ENCODE peak calls at places on chromosomes 2 and 18, in five cellular contexts. D is H1, S is transverse colon, Z is Panc1, W is WERI-Rb-1. R is an unnamed sample.

GRCh38 chr2:187519419-187520120 is 34.7 kb downstream of the TFPI start:
- DNase-seq in D (peak), S (no peak), Z (no peak), W (no peak), R (no peak)

GRCh38 chr18:65260030-65260429 is 490.8 kb upstream of the CDH7 start:
- DNase-seq in D (no peak), S (no peak), Z (no peak), W (no peak), R (no peak)

GRCh38 chr2:216873573-216873972 is 13.7 kb upstream of the TNP1 start:
- DNase-seq in D (no peak), S (no peak), Z (no peak), W (no peak), R (no peak)

GRCh38 chr2:217709496-217710217 is 293.1 kb downstream of the TNS1 start:
- DNase-seq in D (no peak), S (no peak), Z (no peak), W (no peak), R (no peak)

GRCh38 chr2:231917280-231918088 is 8.7 kb downstream of the NPPC start:
- DNase-seq in D (no peak), S (no peak), Z (no peak), W (no peak), R (no peak)

GRCh38 chr2:77270433-77270832 is 251.7 kb downstream of the LRRTM4 start:
- DNase-seq in D (no peak), S (no peak), Z (no peak), W (no peak), R (no peak)

GRCh38 chr2:125698280-125698679 is 957.7 kb upstream of the GYPC start:
- DNase-seq in D (no peak), S (no peak), Z (no peak), W (no peak), R (no peak)

GRCh38 chr2:143128681-143129580 is at the start of gene ARHGAP15:
- DNase-seq in D (no peak), S (peak), Z (no peak), W (no peak), R (no peak)

GRCh38 chr18:78739843-78740677 is 239.6 kb upstream of the SALL3 start:
- DNase-seq in D (no peak), S (no peak), Z (no peak), W (peak), R (no peak)

GRCh38 chr2:31762085-31762484 is 181.3 kb upstream of the SRD5A2 start:
- DNase-seq in D (no peak), S (no peak), Z (no peak), W (no peak), R (no peak)

GRCh38 chr2:218959141-218959731 is at the start of gene CDK5R2:
- DNase-seq in D (peak), S (peak), Z (peak), W (peak), R (no peak)

GRCh38 chr18:45156941-45157340 is 458.3 kb upstream of the SLC14A2 start:
- DNase-seq in D (no peak), S (no peak), Z (no peak), W (no peak), R (no peak)

GRCh38 chr2:46167406-46167805 is 129.8 kb upstream of the EPAS1 start:
- DNase-seq in D (no peak), S (no peak), Z (no peak), W (no peak), R (no peak)

GRCh38 chr2:75466708-75467311 is 93.9 kb downstream of the EVA1A start:
- DNase-seq in D (peak), S (peak), Z (no peak), W (peak), R (no peak)

GRCh38 chr2:20452551-20452950 is 5.7 kb downstream of the RHOB start:
- DNase-seq in D (no peak), S (no peak), Z (no peak), W (peak), R (no peak)

GRCh38 chr2:168180914-168181313 is 66.5 kb downstream of the STK39 start:
- DNase-seq in D (no peak), S (no peak), Z (no peak), W (no peak), R (no peak)

GRCh38 chr2:187549951-187550555 is 4.2 kb downstream of the TFPI start:
- DNase-seq in D (no peak), S (no peak), Z (no peak), W (no peak), R (no peak)

GRCh38 chr2:26203091-26203490 is 30.2 kb downstream of the GAREM2 start:
- DNase-seq in D (peak), S (no peak), Z (no peak), W (no peak), R (no peak)
- H3K4me3 ChIP-seq in D (no peak), S (no peak), Z (no peak), W (no peak), R (no peak)

DNA sequence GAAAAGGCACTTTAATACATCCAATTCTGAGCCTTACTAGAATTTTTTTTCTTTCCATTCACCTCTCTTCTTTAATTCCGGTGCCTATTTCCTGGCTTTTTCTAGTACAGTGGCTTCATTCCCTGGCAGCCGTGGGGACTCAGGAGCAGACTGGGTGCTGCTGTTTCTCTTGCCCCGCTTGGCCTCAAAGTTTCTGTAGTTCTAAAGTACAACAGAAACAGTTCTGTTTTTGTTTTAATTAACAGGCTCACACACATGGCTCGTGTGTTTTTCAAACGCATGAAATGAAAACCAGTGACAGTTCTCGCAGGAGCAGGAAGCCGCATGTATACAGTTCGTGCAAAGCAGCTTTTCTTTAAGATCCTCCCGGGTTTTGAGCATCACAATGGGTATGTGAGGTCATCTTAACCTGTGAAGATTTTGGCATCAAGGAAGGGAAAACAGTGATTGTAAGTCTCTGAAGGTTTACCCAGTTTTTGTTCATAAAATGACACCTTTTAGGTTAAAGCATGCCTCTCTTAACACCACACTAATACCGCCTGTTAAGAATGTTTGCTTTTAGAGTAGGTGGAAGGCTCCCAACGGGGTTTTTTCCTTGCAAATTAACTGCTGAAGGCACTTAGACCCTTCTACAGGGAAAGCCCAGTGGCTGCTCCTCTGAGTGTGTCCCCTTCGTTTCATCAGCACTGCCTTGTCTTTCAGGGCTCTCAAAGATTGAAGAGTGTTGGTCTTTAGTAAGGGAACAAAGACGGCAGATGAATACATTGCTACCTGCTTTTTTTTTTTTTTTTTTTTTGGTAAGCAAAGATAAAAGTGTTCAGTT is 5.8 kb downstream of the FZD7 start:
- DNase-seq in D (no peak), S (no peak), Z (no peak), W (no peak), R (no peak)
- H3K4me3 ChIP-seq in D (peak), S (no peak), Z (peak), W (no peak), R (no peak)

GRCh38 chr2:44930274-44930826 is 11.2 kb upstream of the SIX3 start:
- DNase-seq in D (peak), S (no peak), Z (no peak), W (no peak), R (no peak)

GRCh38 chr2:44929680-44930273 is 11.7 kb upstream of the SIX3 start:
- DNase-seq in D (peak), S (no peak), Z (no peak), W (no peak), R (no peak)

GRCh38 chr2:44927979-44928659 is 13.4 kb upstream of the SIX3 start:
- DNase-seq in D (peak), S (no peak), Z (no peak), W (no peak), R (no peak)

GRCh38 chr2:44926957-44927356 is 14.5 kb upstream of the SIX3 start:
- DNase-seq in D (no peak), S (no peak), Z (no peak), W (no peak), R (no peak)

GRCh38 chr2:44928660-44929471 is 12.6 kb upstream of the SIX3 start:
- DNase-seq in D (peak), S (no peak), Z (no peak), W (no peak), R (no peak)
- H3K4me3 ChIP-seq in D (peak), S (no peak), Z (no peak), W (no peak), R (no peak)

GRCh38 chr2:61144697-61145268 is 17.2 kb upstream of the C2orf74 start:
- DNase-seq in D (peak), S (peak), Z (peak), W (peak), R (peak)
- H3K4me3 ChIP-seq in D (peak), S (peak), Z (peak), W (peak), R (peak)

GRCh38 chr2:68362749-68363148 is 2.3 kb upstream of the PLEK start:
- DNase-seq in D (no peak), S (no peak), Z (no peak), W (no peak), R (no peak)
- H3K4me3 ChIP-seq in D (no peak), S (no peak), Z (no peak), W (no peak), R (no peak)

GRCh38 chr2:94997981-94998920 is 27.3 kb upstream of the MAL start:
- DNase-seq in D (no peak), S (no peak), Z (no peak), W (no peak), R (no peak)
- H3K4me3 ChIP-seq in D (peak), S (no peak), Z (no peak), W (no peak), R (peak)

GRCh38 chr18:9565407-9565806 is 49.0 kb downstream of the PPP4R1 start:
- DNase-seq in D (no peak), S (no peak), Z (no peak), W (no peak), R (no peak)

GRCh38 chr18:9561774-9562173 is 52.6 kb downstream of the PPP4R1 start:
- DNase-seq in D (no peak), S (no peak), Z (no peak), W (no peak), R (no peak)

GRCh38 chr18:9562584-9562983 is 51.8 kb downstream of the PPP4R1 start:
- DNase-seq in D (no peak), S (no peak), Z (no peak), W (no peak), R (no peak)

GRCh38 chr18:9559253-9559652 is 55.1 kb downstream of the PPP4R1 start:
- DNase-seq in D (no peak), S (no peak), Z (no peak), W (no peak), R (no peak)

DNA sequence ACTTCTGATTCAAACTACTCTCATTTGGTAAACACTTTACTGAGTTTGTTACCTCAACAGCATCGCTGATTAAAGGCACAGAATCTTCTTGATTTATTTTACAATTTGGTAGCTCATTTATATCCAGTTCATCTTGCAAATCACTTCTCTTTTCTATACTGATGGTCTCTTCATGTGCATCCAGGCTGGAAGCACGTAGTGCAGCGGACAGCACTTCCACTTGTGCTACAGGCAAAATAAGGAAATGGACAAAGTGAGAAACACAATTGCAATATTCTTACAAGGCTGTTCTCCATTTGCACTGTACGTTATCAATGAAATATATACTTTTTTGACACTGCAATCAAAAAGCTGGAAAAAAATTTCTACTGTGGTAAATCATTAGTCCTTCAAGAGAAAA is 51.0 kb downstream of the PPP4R1 start:
- DNase-seq in D (no peak), S (no peak), Z (no peak), W (no peak), R (no peak)
- H3K4me3 ChIP-seq in D (no peak), S (no peak), Z (no peak), W (no peak), R (no peak)

GRCh38 chr2:50787636-50788035 is 244.3 kb downstream of the NRXN1 start:
- DNase-seq in D (no peak), S (no peak), Z (no peak), W (no peak), R (no peak)

GRCh38 chr2:50785781-50786180 is 246.2 kb downstream of the NRXN1 start:
- DNase-seq in D (no peak), S (no peak), Z (no peak), W (no peak), R (no peak)

GRCh38 chr2:50782543-50782942 is 249.4 kb downstream of the NRXN1 start:
- DNase-seq in D (no peak), S (no peak), Z (no peak), W (no peak), R (no peak)

GRCh38 chr2:50783116-50783515 is 248.8 kb downstream of the NRXN1 start:
- DNase-seq in D (no peak), S (no peak), Z (no peak), W (no peak), R (no peak)

DNA sequence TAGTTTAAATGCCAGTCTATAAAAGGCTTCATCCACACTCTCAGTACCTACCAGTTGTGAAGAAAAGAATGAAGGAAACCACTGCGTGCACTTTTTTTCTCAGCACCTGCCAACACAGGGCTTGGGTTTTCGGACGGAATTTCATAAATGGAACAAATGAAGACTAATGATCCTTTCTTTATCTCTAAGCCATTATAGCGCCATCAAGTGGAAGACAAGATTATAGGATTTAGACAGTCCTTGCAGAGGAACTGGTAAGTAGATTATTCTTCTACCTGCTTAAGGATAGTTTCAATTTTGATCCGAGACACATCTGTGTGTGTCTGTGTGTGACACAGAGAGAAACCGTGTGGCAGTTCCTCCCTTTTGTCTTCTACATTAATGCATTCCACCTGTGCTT is 245.6 kb downstream of the NRXN1 start:
- DNase-seq in D (no peak), S (no peak), Z (no peak), W (no peak), R (no peak)
- H3K4me3 ChIP-seq in D (no peak), S (no peak), Z (no peak), W (no peak), R (no peak)

GRCh38 chr2:26178246-26178645 is 5.4 kb downstream of the GAREM2 start:
- DNase-seq in D (no peak), S (no peak), Z (no peak), W (no peak), R (no peak)
- H3K4me3 ChIP-seq in D (no peak), S (no peak), Z (peak), W (no peak), R (no peak)

GRCh38 chr18:54359233-54359632 is 1.5 kb downstream of the C18orf54 start:
- DNase-seq in D (no peak), S (no peak), Z (no peak), W (no peak), R (no peak)
- H3K4me3 ChIP-seq in D (peak), S (no peak), Z (peak), W (no peak), R (no peak)